ENCODE peak calls at places on chromosomes 7 and 10, in five cellular contexts. Z is transverse colon, Q is spleen, T is HCT116, H is K562. U is an unnamed sample. For H3K4me1, the result is how much of the 10 kb centered on the place peaks cover.

GRCh38 chr7:13628231-13629001 is 361.1 kb downstream of the ETV1 start:
- DNase-seq in Z (no peak), Q (no peak), T (no peak), H (no peak), U (no peak)

GRCh38 chr10:23408330-23408976 is 30.4 kb upstream of the OTUD1 start:
- DNase-seq in Z (no peak), Q (no peak), T (no peak), H (no peak), U (no peak)

GRCh38 chr10:11153766-11154165 is 136.1 kb downstream of the CELF2 start:
- DNase-seq in Z (no peak), Q (no peak), T (no peak), H (no peak), U (no peak)

GRCh38 chr10:130201043-130201380 is 64.8 kb downstream of the GLRX3 start:
- DNase-seq in Z (no peak), Q (no peak), T (no peak), H (no peak), U (no peak)

GRCh38 chr7:39172137-39172536 is 194.4 kb downstream of the POU6F2 start:
- DNase-seq in Z (no peak), Q (no peak), T (no peak), H (no peak), U (no peak)

GRCh38 chr10:30358206-30358605 is 9.1 kb upstream of the MTPAP start:
- DNase-seq in Z (no peak), Q (peak), T (no peak), H (no peak), U (no peak)

GRCh38 chr7:6409091-6409490 is 38.7 kb downstream of the DAGLB start:
- DNase-seq in Z (no peak), Q (no peak), T (no peak), H (no peak), U (peak)

GRCh38 chr10:88702848-88703597 is 3.0 kb upstream of the LIPK start:
- DNase-seq in Z (peak), Q (no peak), T (peak), H (no peak), U (no peak)

GRCh38 chr10:124354411-124355382 is 64.0 kb downstream of the OAT start:
- DNase-seq in Z (peak), Q (peak), T (peak), H (peak), U (peak)

GRCh38 chr7:157018328-157018996 is 8.0 kb upstream of the MNX1 start:
- DNase-seq in Z (no peak), Q (no peak), T (no peak), H (no peak), U (no peak)

GRCh38 chr10:6144609-6145413 is 56.0 kb downstream of the RBM17 start:
- DNase-seq in Z (peak), Q (peak), T (peak), H (peak), U (peak)

GRCh38 chr7:100378114-100378760 is 5.0 kb downstream of the PILRA start:
- DNase-seq in Z (no peak), Q (no peak), T (no peak), H (no peak), U (no peak)

DNA sequence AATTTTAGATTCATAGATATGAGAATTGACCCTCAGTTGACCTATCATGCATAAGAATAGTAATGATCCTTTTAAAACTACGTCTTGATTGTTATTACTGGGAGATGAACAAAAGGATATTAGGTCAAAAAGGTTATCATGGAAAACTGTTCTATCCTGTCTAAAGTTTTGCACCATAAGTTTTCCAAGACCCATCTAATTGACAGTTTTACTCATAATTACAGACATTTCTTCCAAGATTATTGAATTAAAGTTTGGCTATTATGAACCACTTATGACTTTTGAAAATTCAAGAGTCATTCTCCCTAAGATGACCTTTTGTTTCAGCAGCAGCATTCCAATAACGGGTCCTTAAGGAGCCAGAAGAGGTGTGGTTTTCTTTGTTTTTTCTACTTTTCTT is 144.3 kb downstream of the WNT2 start:
- DNase-seq in Z (no peak), Q (no peak), T (no peak), H (no peak), U (no peak)
- H3K4me1 ChIP-seq in Z (under half), Q (under half), T (under half), H (under half), U (under half)

GRCh38 chr7:106045592-106045991 is 66.5 kb downstream of the SYPL1 start:
- DNase-seq in Z (no peak), Q (no peak), T (no peak), H (no peak), U (no peak)
- TF ChIP-seq POLR2AphosphoS5 in Z (no peak), Q (no peak), T (no peak), H (no peak), U (no peak)

GRCh38 chr7:80779456-80779855 is 139.4 kb downstream of the SEMA3C start:
- DNase-seq in Z (no peak), Q (no peak), T (no peak), H (no peak), U (no peak)
- H3K4me1 ChIP-seq in Z (under half), Q (under half), T (half or more), H (under half), U (under half)

GRCh38 chr7:159098424-159098786 is 46.3 kb downstream of the VIPR2 start:
- DNase-seq in Z (peak), Q (peak), T (no peak), H (no peak), U (no peak)

GRCh38 chr7:159094919-159095915 is 49.5 kb downstream of the VIPR2 start:
- DNase-seq in Z (no peak), Q (no peak), T (no peak), H (no peak), U (no peak)

GRCh38 chr7:159095979-159096411 is 48.7 kb downstream of the VIPR2 start:
- DNase-seq in Z (peak), Q (peak), T (no peak), H (no peak), U (peak)

GRCh38 chr7:159097661-159098423 is 46.8 kb downstream of the VIPR2 start:
- DNase-seq in Z (peak), Q (peak), T (no peak), H (no peak), U (peak)

DNA sequence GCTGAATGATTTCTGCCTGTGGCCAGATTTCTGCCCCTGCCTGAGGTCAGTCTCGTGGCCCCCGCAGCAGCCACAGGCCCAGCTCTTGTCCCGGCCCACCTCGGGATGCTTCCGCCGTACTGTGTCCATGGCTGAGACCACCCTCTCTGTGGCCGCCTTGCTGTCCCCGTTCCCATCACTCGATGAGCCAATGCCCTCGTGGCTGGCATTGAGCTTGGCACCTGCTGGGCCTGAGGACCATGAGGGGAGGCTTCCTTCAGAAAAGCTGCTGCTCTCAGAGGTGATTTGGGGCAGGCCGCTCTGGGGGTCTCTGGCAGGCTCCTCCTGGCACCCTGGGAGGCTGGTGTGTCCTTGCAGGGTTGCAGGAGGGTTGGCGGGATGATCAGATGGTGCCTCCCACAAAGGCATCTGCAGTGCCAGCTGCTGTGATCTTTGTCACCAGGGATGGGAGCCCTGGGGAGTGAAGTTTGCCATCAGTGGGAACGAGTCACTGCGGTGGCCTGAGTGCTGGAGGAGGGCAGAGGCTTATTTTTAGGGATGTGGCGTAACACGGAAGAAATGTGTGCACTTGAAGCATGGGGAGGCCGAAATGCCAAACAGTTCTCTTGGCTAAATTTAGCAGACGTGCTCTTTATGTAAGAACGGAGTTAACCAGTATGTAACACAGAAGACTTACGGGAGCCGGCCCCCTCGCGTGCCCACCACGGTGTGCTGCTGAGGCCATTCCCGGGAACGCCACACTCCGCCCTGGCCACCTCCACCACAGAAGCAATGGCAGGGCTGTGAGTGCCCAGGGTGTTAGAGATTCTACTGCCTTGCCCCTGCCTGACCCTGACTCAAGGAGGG is 47.7 kb downstream of the VIPR2 start:
- DNase-seq in Z (peak), Q (peak), T (no peak), H (no peak), U (peak)
- TF ChIP-seq POLR2AphosphoS5 in Z (no peak), Q (no peak), T (no peak), H (no peak), U (no peak)

DNA sequence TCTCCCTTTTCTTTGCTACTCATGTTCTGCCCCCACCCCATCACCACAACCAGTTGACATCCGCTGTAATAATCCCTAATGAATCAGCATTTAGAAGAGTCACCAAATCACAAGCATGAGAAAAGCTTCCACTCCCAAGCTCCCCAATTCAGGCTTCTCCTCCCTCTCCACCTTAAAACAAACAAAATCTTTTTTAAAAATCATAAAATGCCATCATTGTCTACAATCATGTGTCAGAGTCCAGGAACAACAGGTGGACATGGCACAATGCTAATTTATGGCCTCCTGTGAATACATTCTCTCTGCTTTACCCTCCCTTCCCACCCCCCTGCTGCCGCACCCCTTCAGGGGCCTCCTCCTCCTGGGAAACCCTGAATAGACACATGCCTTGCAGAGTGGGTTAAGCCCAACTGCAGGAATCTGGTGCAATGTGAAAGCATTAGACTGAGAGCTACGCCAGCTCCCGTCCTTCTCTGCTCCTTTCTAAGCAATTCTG is 3.7 kb downstream of the LRRC4 start:
- DNase-seq in Z (peak), Q (no peak), T (no peak), H (no peak), U (no peak)
- H3K4me1 ChIP-seq in Z (under half), Q (half or more), T (under half), H (under half), U (half or more)

U was measured in upper lobe of left lung.